ENCODE peak calls at places on chromosomes 11 and 22, in eight cellular contexts. One of them, this sample, is unnamed.

GRCh38 chr11:2653930-2654739 is 45.7 kb downstream of the KCNQ1OT1 start:
- DNase-seq in psoas muscle: peak
- DNase-seq in bronchial epithelial cell: no peak
- DNase-seq in choroid plexus epithelial cell: no peak
- DNase-seq in lung: no peak
- DNase-seq in A549: no peak
- DNase-seq in kidney: peak
- DNase-seq in tibial artery: no peak
- DNase-seq in this sample: no peak

GRCh38 chr11:101880208-101880607 is 34.6 kb upstream of the CEP126 start:
- DNase-seq in psoas muscle: no peak
- DNase-seq in A549: peak
- DNase-seq in lung: no peak
- DNase-seq in kidney: no peak
- DNase-seq in bronchial epithelial cell: peak
- DNase-seq in tibial artery: no peak
- DNase-seq in choroid plexus epithelial cell: peak
- DNase-seq in this sample: no peak

GRCh38 chr11:116993599-116993998 is 104.6 kb downstream of the SIK3 start:
- DNase-seq in psoas muscle: no peak
- DNase-seq in kidney: no peak
- DNase-seq in A549: no peak
- DNase-seq in tibial artery: no peak
- DNase-seq in choroid plexus epithelial cell: peak
- DNase-seq in lung: no peak
- DNase-seq in bronchial epithelial cell: no peak
- DNase-seq in this sample: no peak

GRCh38 chr11:111502611-111503010 is 9.6 kb downstream of the BTG4 start:
- DNase-seq in A549: no peak
- DNase-seq in bronchial epithelial cell: peak
- DNase-seq in psoas muscle: no peak
- DNase-seq in tibial artery: no peak
- DNase-seq in choroid plexus epithelial cell: no peak
- DNase-seq in lung: no peak
- DNase-seq in kidney: no peak
- DNase-seq in this sample: no peak

GRCh38 chr11:121471167-121471566 is 18.4 kb upstream of the SORL1-AS1 start:
- DNase-seq in psoas muscle: no peak
- DNase-seq in kidney: no peak
- DNase-seq in A549: no peak
- DNase-seq in choroid plexus epithelial cell: no peak
- DNase-seq in bronchial epithelial cell: no peak
- DNase-seq in tibial artery: no peak
- DNase-seq in lung: no peak
- DNase-seq in this sample: no peak

GRCh38 chr11:57340228-57340627 is 2.1 kb downstream of the P2RX3 start:
- DNase-seq in choroid plexus epithelial cell: peak
- DNase-seq in bronchial epithelial cell: no peak
- DNase-seq in psoas muscle: peak
- DNase-seq in tibial artery: no peak
- DNase-seq in lung: no peak
- DNase-seq in kidney: no peak
- DNase-seq in A549: no peak
- DNase-seq in this sample: no peak

GRCh38 chr11:721913-722811 is 16.1 kb downstream of the EPS8L2 start:
- DNase-seq in lung: no peak
- DNase-seq in choroid plexus epithelial cell: no peak
- DNase-seq in kidney: no peak
- DNase-seq in psoas muscle: no peak
- DNase-seq in tibial artery: peak
- DNase-seq in A549: no peak
- DNase-seq in bronchial epithelial cell: no peak
- DNase-seq in this sample: no peak

GRCh38 chr11:66878554-66878953 is 21.7 kb downstream of the LRFN4 start:
- DNase-seq in psoas muscle: peak
- DNase-seq in lung: no peak
- DNase-seq in bronchial epithelial cell: no peak
- DNase-seq in A549: no peak
- DNase-seq in choroid plexus epithelial cell: no peak
- DNase-seq in kidney: peak
- DNase-seq in tibial artery: peak
- DNase-seq in this sample: no peak

GRCh38 chr22:24466831-24467249 is 28.3 kb upstream of the UPB1 start:
- DNase-seq in bronchial epithelial cell: no peak
- DNase-seq in choroid plexus epithelial cell: peak
- DNase-seq in lung: no peak
- DNase-seq in A549: peak
- DNase-seq in kidney: no peak
- DNase-seq in psoas muscle: no peak
- DNase-seq in tibial artery: no peak
- DNase-seq in this sample: no peak

GRCh38 chr22:42316988-42317387 is 46.5 kb upstream of the TCF20 start:
- DNase-seq in A549: no peak
- DNase-seq in tibial artery: no peak
- DNase-seq in kidney: no peak
- DNase-seq in choroid plexus epithelial cell: peak
- DNase-seq in psoas muscle: no peak
- DNase-seq in bronchial epithelial cell: peak
- DNase-seq in lung: peak
- DNase-seq in this sample: peak

GRCh38 chr11:86699036-86699791 is 26.8 kb upstream of the ME3 start:
- DNase-seq in tibial artery: no peak
- DNase-seq in choroid plexus epithelial cell: peak
- DNase-seq in psoas muscle: no peak
- DNase-seq in A549: no peak
- DNase-seq in lung: no peak
- DNase-seq in bronchial epithelial cell: peak
- DNase-seq in kidney: no peak
- DNase-seq in this sample: no peak

GRCh38 chr22:37401401-37401859 is 25.8 kb downstream of the ELFN2 start:
- DNase-seq in lung: no peak
- DNase-seq in kidney: peak
- DNase-seq in psoas muscle: no peak
- DNase-seq in bronchial epithelial cell: no peak
- DNase-seq in tibial artery: no peak
- DNase-seq in choroid plexus epithelial cell: peak
- DNase-seq in A549: no peak
- DNase-seq in this sample: no peak

GRCh38 chr11:75557649-75558494 is 4.2 kb upstream of the SERPINH1 start:
- DNase-seq in psoas muscle: no peak
- DNase-seq in tibial artery: peak
- DNase-seq in bronchial epithelial cell: peak
- DNase-seq in kidney: peak
- DNase-seq in choroid plexus epithelial cell: peak
- DNase-seq in A549: no peak
- DNase-seq in lung: peak
- DNase-seq in this sample: no peak

GRCh38 chr11:12724301-12725046 is 50.3 kb downstream of the TEAD1 start:
- DNase-seq in A549: peak
- DNase-seq in psoas muscle: peak
- DNase-seq in kidney: peak
- DNase-seq in choroid plexus epithelial cell: peak
- DNase-seq in tibial artery: no peak
- DNase-seq in bronchial epithelial cell: peak
- DNase-seq in lung: peak
- DNase-seq in this sample: peak

GRCh38 chr11:61841636-61842332 is 13.7 kb downstream of the FADS2 start:
- DNase-seq in kidney: peak
- DNase-seq in A549: no peak
- DNase-seq in choroid plexus epithelial cell: no peak
- DNase-seq in bronchial epithelial cell: no peak
- DNase-seq in psoas muscle: no peak
- DNase-seq in tibial artery: no peak
- DNase-seq in lung: no peak
- DNase-seq in this sample: no peak

GRCh38 chr11:64056213-64056785 is 20.6 kb downstream of the FLRT1 start:
- DNase-seq in lung: no peak
- DNase-seq in choroid plexus epithelial cell: no peak
- DNase-seq in tibial artery: no peak
- DNase-seq in A549: no peak
- DNase-seq in kidney: no peak
- DNase-seq in bronchial epithelial cell: no peak
- DNase-seq in psoas muscle: no peak
- DNase-seq in this sample: no peak

DNA sequence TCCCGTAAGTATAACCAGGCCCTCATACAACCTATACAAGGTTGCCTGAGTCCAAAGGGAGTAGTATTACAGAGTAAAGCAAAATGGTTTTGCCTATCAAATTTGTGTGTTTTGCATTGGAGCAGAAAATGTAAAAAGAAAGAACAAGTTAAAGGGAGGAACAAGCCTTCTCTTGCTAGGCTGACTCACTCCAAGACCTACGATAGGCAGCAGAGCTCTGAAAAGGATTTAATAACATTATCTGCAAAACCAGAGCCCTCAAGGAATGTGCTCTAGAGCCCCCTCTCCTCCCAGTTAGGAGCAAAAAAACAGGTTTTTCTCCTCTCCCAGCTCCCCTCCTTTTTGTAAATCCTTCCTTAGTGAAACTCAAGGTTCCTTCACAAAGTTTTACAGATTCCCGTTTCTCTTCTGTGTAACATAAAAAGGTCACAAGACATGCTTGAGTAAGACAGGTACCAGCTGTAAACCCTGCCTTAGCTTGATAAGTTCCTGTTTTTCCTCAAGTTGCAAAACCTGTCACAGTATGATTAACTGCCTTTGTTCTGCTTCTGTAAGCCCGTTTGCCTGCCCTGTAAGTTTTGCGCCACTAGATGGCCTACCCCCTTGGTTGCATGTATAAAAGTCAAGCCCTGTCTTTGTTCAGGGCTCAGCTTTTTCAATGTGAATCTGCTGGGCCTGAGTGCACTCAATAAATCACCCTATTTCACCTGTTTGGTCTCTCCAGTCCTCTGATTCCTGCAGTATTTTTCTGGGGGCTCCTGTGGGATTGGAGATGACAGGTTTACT is 498.2 kb downstream of the KCNA4 start:
- DNase-seq in A549: peak
- DNase-seq in kidney: no peak
- DNase-seq in lung: no peak
- DNase-seq in bronchial epithelial cell: peak
- DNase-seq in psoas muscle: no peak
- DNase-seq in choroid plexus epithelial cell: peak
- DNase-seq in tibial artery: no peak
- DNase-seq in this sample: no peak
- TF ChIP-seq CTCF in A549: no peak
- TF ChIP-seq CTCF in kidney: no peak
- TF ChIP-seq CTCF in lung: no peak
- TF ChIP-seq CTCF in bronchial epithelial cell: peak
- TF ChIP-seq CTCF in psoas muscle: no peak
- TF ChIP-seq CTCF in choroid plexus epithelial cell: peak
- TF ChIP-seq CTCF in tibial artery: no peak
- TF ChIP-seq CTCF in this sample: no peak

GRCh38 chr11:109641549-109641948 is 219.6 kb downstream of the C11orf87 start:
- DNase-seq in bronchial epithelial cell: peak
- DNase-seq in lung: no peak
- DNase-seq in tibial artery: no peak
- DNase-seq in A549: peak
- DNase-seq in choroid plexus epithelial cell: peak
- DNase-seq in psoas muscle: no peak
- DNase-seq in kidney: no peak
- DNase-seq in this sample: peak
- TF ChIP-seq CTCF in bronchial epithelial cell: peak
- TF ChIP-seq CTCF in lung: no peak
- TF ChIP-seq CTCF in tibial artery: no peak
- TF ChIP-seq CTCF in A549: peak
- TF ChIP-seq CTCF in choroid plexus epithelial cell: peak
- TF ChIP-seq CTCF in psoas muscle: no peak
- TF ChIP-seq CTCF in kidney: no peak
- TF ChIP-seq CTCF in this sample: no peak

DNA sequence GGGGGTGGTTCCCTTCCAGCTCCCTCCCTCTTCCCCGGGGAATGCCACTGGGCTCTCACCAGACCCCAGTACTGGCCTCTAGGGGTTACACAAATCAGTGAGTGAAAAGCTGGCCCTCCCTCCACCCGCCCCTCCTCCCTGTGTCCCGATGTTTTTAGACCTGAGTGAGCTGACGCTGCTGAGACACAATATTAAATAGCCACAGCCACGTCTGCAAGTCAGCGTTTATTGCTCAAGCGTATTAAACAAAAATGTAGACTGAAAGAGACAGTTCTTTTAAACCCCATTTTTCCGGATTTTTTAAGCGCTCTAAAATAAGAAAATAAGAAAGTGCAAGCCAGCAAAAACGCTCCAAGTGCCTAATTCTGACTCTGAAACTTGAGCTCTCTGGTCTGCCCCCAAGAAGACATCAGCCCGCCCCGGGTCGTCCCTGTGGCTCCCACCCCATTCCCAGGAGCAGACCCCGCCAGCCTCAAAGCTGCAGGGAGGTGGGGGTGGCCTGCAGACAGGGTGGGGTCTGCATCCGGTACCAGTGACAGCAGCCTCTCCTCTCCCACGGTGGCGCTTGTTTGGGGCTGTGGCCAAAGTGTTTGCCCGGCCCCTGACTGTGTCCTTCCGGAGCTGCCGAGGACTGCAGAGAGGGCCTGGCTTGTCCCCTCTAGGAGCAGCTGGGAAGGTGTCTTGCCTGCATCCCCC is 1.2 kb upstream of the TTLL8 start:
- DNase-seq in psoas muscle: no peak
- DNase-seq in choroid plexus epithelial cell: peak
- DNase-seq in A549: peak
- DNase-seq in bronchial epithelial cell: no peak
- DNase-seq in kidney: peak
- DNase-seq in tibial artery: no peak
- DNase-seq in lung: no peak
- DNase-seq in this sample: peak
- TF ChIP-seq CTCF in psoas muscle: no peak
- TF ChIP-seq CTCF in choroid plexus epithelial cell: peak
- TF ChIP-seq CTCF in A549: no peak
- TF ChIP-seq CTCF in bronchial epithelial cell: no peak
- TF ChIP-seq CTCF in kidney: no peak
- TF ChIP-seq CTCF in tibial artery: no peak
- TF ChIP-seq CTCF in lung: no peak
- TF ChIP-seq CTCF in this sample: no peak

GRCh38 chr11:123654566-123655081 is at the start of gene SCN3B:
- DNase-seq in A549: peak
- DNase-seq in tibial artery: no peak
- DNase-seq in psoas muscle: peak
- DNase-seq in kidney: peak
- DNase-seq in bronchial epithelial cell: peak
- DNase-seq in lung: peak
- DNase-seq in choroid plexus epithelial cell: peak
- DNase-seq in this sample: peak

GRCh38 chr11:123659311-123659710 is 4.9 kb upstream of the SCN3B start:
- DNase-seq in lung: no peak
- DNase-seq in choroid plexus epithelial cell: no peak
- DNase-seq in kidney: no peak
- DNase-seq in bronchial epithelial cell: no peak
- DNase-seq in A549: no peak
- DNase-seq in tibial artery: no peak
- DNase-seq in psoas muscle: no peak
- DNase-seq in this sample: no peak

GRCh38 chr11:123650901-123651300 is 3.5 kb downstream of the SCN3B start:
- DNase-seq in lung: no peak
- DNase-seq in psoas muscle: no peak
- DNase-seq in A549: no peak
- DNase-seq in bronchial epithelial cell: no peak
- DNase-seq in kidney: no peak
- DNase-seq in choroid plexus epithelial cell: no peak
- DNase-seq in tibial artery: no peak
- DNase-seq in this sample: no peak

GRCh38 chr11:123653997-123654565 is 343 bp downstream of the SCN3B start:
- DNase-seq in bronchial epithelial cell: peak
- DNase-seq in A549: peak
- DNase-seq in choroid plexus epithelial cell: peak
- DNase-seq in psoas muscle: peak
- DNase-seq in tibial artery: no peak
- DNase-seq in lung: peak
- DNase-seq in kidney: peak
- DNase-seq in this sample: peak

GRCh38 chr11:123653405-123653996 is 923 bp downstream of the SCN3B start:
- DNase-seq in lung: no peak
- DNase-seq in choroid plexus epithelial cell: no peak
- DNase-seq in bronchial epithelial cell: no peak
- DNase-seq in psoas muscle: no peak
- DNase-seq in A549: peak
- DNase-seq in tibial artery: no peak
- DNase-seq in kidney: no peak
- DNase-seq in this sample: no peak
- TF ChIP-seq CTCF in lung: no peak
- TF ChIP-seq CTCF in choroid plexus epithelial cell: no peak
- TF ChIP-seq CTCF in bronchial epithelial cell: no peak
- TF ChIP-seq CTCF in psoas muscle: no peak
- TF ChIP-seq CTCF in A549: no peak
- TF ChIP-seq CTCF in tibial artery: no peak
- TF ChIP-seq CTCF in kidney: no peak
- TF ChIP-seq CTCF in this sample: no peak

This sample was measured in RWPE1.